ENCODE peak calls at places on chromosome 17, in ten cellular contexts. G is Calu3, V is AG04450, U is sigmoid colon, T is endothelial cell of umbilical vein, J is GM06990, H is heart left ventricle, O is AG09309, Z is neural crest cell, B is HFFc6. K is an unnamed sample.

GRCh38 chr17:67503184-67503583 is 126.1 kb downstream of the PITPNC1 start:
- DNase-seq in U (no peak), H (no peak), O (no peak), T (no peak), J (no peak), B (peak), G (peak), Z (no peak), V (no peak), K (no peak)

GRCh38 chr17:2124391-2124790 is 69.5 kb downstream of the HIC1 start:
- DNase-seq in H (no peak), U (no peak), J (no peak), G (no peak), O (no peak), V (no peak), B (no peak), Z (no peak), T (no peak), K (no peak)

GRCh38 chr17:71237903-71238538 is 882.8 kb upstream of the SOX9 start:
- DNase-seq in U (no peak), G (no peak), O (peak), H (no peak), B (peak), J (no peak), Z (no peak), V (no peak), T (no peak), K (no peak)

GRCh38 chr17:9381068-9381467 is 194.6 kb downstream of the STX8 start:
- DNase-seq in G (no peak), B (no peak), J (no peak), H (no peak), U (no peak), O (no peak), Z (no peak), V (no peak), T (peak), K (no peak)

GRCh38 chr17:37170881-37171460 is 204.8 kb upstream of the C17orf78 start:
- DNase-seq in Z (no peak), T (peak), G (no peak), V (no peak), O (no peak), U (no peak), J (no peak), H (no peak), B (no peak), K (no peak)

GRCh38 chr17:49447603-49448325 is 33.1 kb upstream of the PHB1 start:
- DNase-seq in T (no peak), V (no peak), U (peak), G (no peak), H (no peak), B (no peak), J (no peak), O (no peak), Z (no peak), K (no peak)

GRCh38 chr17:60087882-60088669 is 9.4 kb upstream of the HEATR6 start:
- DNase-seq in J (no peak), T (no peak), G (no peak), H (no peak), Z (no peak), U (no peak), O (no peak), B (peak), V (no peak), K (no peak)

GRCh38 chr17:64073771-64074703 is 53.6 kb upstream of the ICAM2 start:
- DNase-seq in V (no peak), T (no peak), J (peak), U (no peak), G (no peak), B (no peak), H (no peak), Z (no peak), O (no peak), K (peak)

GRCh38 chr17:72122668-72123495 is 2.1 kb downstream of the SOX9 start:
- DNase-seq in J (peak), U (peak), Z (peak), G (peak), H (no peak), B (peak), T (no peak), V (no peak), O (no peak), K (peak)

GRCh38 chr17:67377727-67378443 is 804 bp downstream of the PITPNC1 start:
- DNase-seq in H (peak), Z (peak), O (no peak), B (no peak), T (no peak), J (peak), G (peak), U (peak), V (no peak), K (peak)

GRCh38 chr17:46011711-46012505 is 12.9 kb downstream of the STH start:
- DNase-seq in G (no peak), H (no peak), J (no peak), Z (no peak), O (no peak), V (no peak), U (no peak), T (no peak), B (no peak), K (no peak)

GRCh38 chr17:46012506-46013079 is 13.5 kb downstream of the STH start:
- DNase-seq in V (no peak), T (no peak), O (no peak), H (no peak), Z (no peak), U (no peak), J (no peak), B (no peak), G (no peak), K (no peak)

GRCh38 chr17:46008591-46008990 is 9.5 kb downstream of the STH start:
- DNase-seq in Z (no peak), V (no peak), U (no peak), O (no peak), B (no peak), H (no peak), T (no peak), J (no peak), G (no peak), K (no peak)

GRCh38 chr17:46009681-46010596 is 10.9 kb downstream of the STH start:
- DNase-seq in J (no peak), B (no peak), U (no peak), Z (no peak), H (no peak), V (no peak), O (peak), T (no peak), G (peak), K (no peak)

GRCh38 chr17:46010597-46011186 is 11.6 kb downstream of the STH start:
- DNase-seq in J (no peak), Z (no peak), G (peak), O (no peak), T (no peak), B (no peak), H (no peak), U (no peak), V (no peak), K (no peak)
- TF ChIP-seq CTCF in J (no peak), Z (no peak), G (no peak), O (no peak), T (no peak), B (no peak), H (no peak), U (no peak), V (peak), K (no peak)

GRCh38 chr17:57628421-57628820 is 116.7 kb downstream of the CCDC182 start:
- DNase-seq in G (no peak), J (no peak), B (no peak), U (no peak), V (no peak), O (no peak), Z (no peak), H (no peak), T (no peak), K (no peak)
- TF ChIP-seq CTCF in G (no peak), J (no peak), B (no peak), U (no peak), V (no peak), O (no peak), Z (no peak), H (no peak), T (no peak), K (no peak)

GRCh38 chr17:4998666-4999428 is 1.1 kb downstream of the KIF1C start:
- DNase-seq in H (no peak), J (no peak), V (no peak), Z (no peak), G (peak), O (no peak), B (no peak), U (no peak), T (no peak), K (peak)

GRCh38 chr17:4998027-4998665 is 396 bp downstream of the KIF1C start:
- DNase-seq in V (no peak), J (peak), H (peak), O (no peak), T (peak), G (no peak), U (peak), Z (peak), B (no peak), K (peak)

GRCh38 chr17:4999429-5000093 is 1.8 kb downstream of the KIF1C start:
- DNase-seq in H (no peak), O (no peak), V (no peak), U (no peak), J (no peak), B (no peak), T (no peak), Z (no peak), G (no peak), K (no peak)

GRCh38 chr17:5000237-5000639 is 2.5 kb downstream of the KIF1C start:
- DNase-seq in G (no peak), J (no peak), H (peak), Z (no peak), T (no peak), B (no peak), O (no peak), V (no peak), U (peak), K (no peak)

GRCh38 chr17:4997302-4998026 is at the start of the genes INCA1 and KIF1C:
- DNase-seq in G (peak), O (peak), J (peak), H (peak), Z (peak), T (peak), U (peak), V (peak), B (peak), K (peak)
- TF ChIP-seq CTCF in G (no peak), O (no peak), J (peak), H (no peak), Z (peak), T (peak), U (no peak), V (no peak), B (peak), K (no peak)

GRCh38 chr17:33201255-33201654 is 91.8 kb downstream of the ASIC2 start:
- DNase-seq in Z (no peak), G (no peak), H (no peak), V (no peak), T (no peak), O (no peak), J (no peak), B (no peak), U (no peak), K (no peak)

GRCh38 chr17:33200116-33200515 is 93.0 kb downstream of the ASIC2 start:
- DNase-seq in B (peak), J (no peak), V (no peak), T (no peak), Z (no peak), U (no peak), H (no peak), O (no peak), G (no peak), K (no peak)

GRCh38 chr17:33200587-33200986 is 92.5 kb downstream of the ASIC2 start:
- DNase-seq in O (no peak), T (no peak), B (no peak), G (no peak), J (no peak), Z (no peak), H (no peak), U (no peak), V (no peak), K (no peak)

GRCh38 chr17:33196883-33197282 is 96.2 kb downstream of the ASIC2 start:
- DNase-seq in O (no peak), Z (no peak), G (no peak), V (no peak), J (no peak), B (no peak), U (no peak), H (no peak), T (no peak), K (no peak)

GRCh38 chr17:33197342-33197741 is 95.8 kb downstream of the ASIC2 start:
- DNase-seq in T (no peak), O (no peak), V (no peak), B (no peak), G (no peak), U (no peak), J (no peak), Z (no peak), H (no peak), K (no peak)
- TF ChIP-seq CTCF in T (no peak), O (no peak), V (no peak), B (no peak), G (no peak), U (no peak), J (no peak), Z (no peak), H (no peak), K (no peak)

DNA sequence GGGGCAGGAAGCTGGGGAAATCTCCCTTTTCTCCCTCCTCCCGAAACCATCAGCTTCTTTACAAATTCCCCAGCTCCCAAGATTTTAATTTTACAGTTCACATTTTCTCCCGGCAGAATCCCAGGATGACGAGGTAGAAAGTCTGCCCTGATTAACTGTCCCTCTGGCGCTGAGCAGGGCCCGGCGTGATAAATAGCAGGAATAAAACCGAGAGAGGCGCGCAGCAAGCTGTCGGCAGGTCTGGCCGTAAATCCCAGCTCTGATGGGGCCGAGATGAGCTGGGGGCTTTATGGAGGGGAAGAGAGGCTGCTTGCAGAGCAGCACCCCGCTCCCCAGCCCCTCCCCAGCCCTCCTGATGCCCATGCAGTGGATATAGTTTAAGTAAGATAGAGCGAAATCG is 171.9 kb downstream of the RBFOX3 start:
- DNase-seq in U (no peak), G (no peak), H (no peak), O (no peak), B (no peak), T (no peak), J (no peak), V (no peak), Z (no peak), K (no peak)
- TF ChIP-seq CTCF in U (no peak), G (no peak), H (no peak), O (no peak), B (no peak), T (no peak), J (no peak), V (no peak), Z (no peak), K (no peak)

GRCh38 chr17:78852709-78853111 is 12.1 kb upstream of the USP36 start:
- DNase-seq in J (no peak), B (no peak), G (no peak), T (no peak), U (no peak), Z (no peak), O (no peak), V (no peak), H (no peak), K (no peak)
- TF ChIP-seq CTCF in J (peak), B (peak), G (no peak), T (no peak), U (no peak), Z (no peak), O (peak), V (peak), H (no peak), K (peak)

GRCh38 chr17:31739300-31739699 is 119.7 kb downstream of the COPRS start:
- DNase-seq in B (peak), Z (no peak), H (no peak), U (no peak), T (no peak), V (peak), G (no peak), J (no peak), O (peak), K (no peak)

GRCh38 chr17:31736855-31737625 is 122.0 kb downstream of the COPRS start:
- DNase-seq in J (no peak), H (peak), B (no peak), O (no peak), T (no peak), U (peak), G (no peak), V (no peak), Z (no peak), K (no peak)

GRCh38 chr17:31740611-31741082 is 118.4 kb downstream of the COPRS start:
- DNase-seq in B (peak), O (peak), U (no peak), G (no peak), T (no peak), Z (no peak), J (no peak), V (peak), H (no peak), K (no peak)

GRCh38 chr17:31738488-31738887 is 120.6 kb downstream of the COPRS start:
- DNase-seq in B (no peak), U (no peak), Z (no peak), H (peak), G (no peak), J (no peak), O (no peak), V (no peak), T (no peak), K (no peak)

GRCh38 chr17:31738067-31738466 is 121.0 kb downstream of the COPRS start:
- DNase-seq in J (no peak), V (no peak), G (no peak), O (no peak), H (no peak), B (no peak), Z (no peak), U (no peak), T (no peak), K (no peak)
- TF ChIP-seq CTCF in J (no peak), V (no peak), G (no peak), O (no peak), H (no peak), B (no peak), Z (no peak), U (no peak), T (no peak), K (no peak)

GRCh38 chr17:44084131-44084538 is 13.6 kb downstream of the G6PC3 start:
- DNase-seq in J (no peak), O (no peak), H (no peak), V (no peak), T (no peak), G (peak), B (no peak), Z (no peak), U (no peak), K (peak)
- TF ChIP-seq CTCF in J (peak), O (peak), H (peak), V (peak), T (peak), G (peak), B (peak), Z (peak), U (no peak), K (peak)